ENCODE peak calls at places on chromosomes 3 and 15, in ten cellular contexts. Y is GM12865; G is MV-4-11; E is mucosa of gallbladder; M is stimulated activated CD8-positive, alpha-beta memory T cell treated with anti-CD3 and anti-CD28 coated beads, Interleukin-4, amount 100 ng/mL, for 24 hours; A is substantia nigra; B is T-cell; D is LHCN-M2; J is posterior cingulate gyrus; Z is cardiac fibroblast. L is an unnamed sample.

GRCh38 chr15:42184313-42184712 is 23.8 kb downstream of the VPS39 start:
- DNase-seq in Y (no peak), G (peak), E (no peak), M (no peak), A (no peak), B (no peak), D (peak), J (no peak), Z (no peak), L (no peak)

GRCh38 chr3:50268703-50269451 is at the start of gene SEMA3B:
- DNase-seq in Y (no peak), G (no peak), E (peak), M (no peak), A (peak), B (no peak), D (no peak), J (peak), Z (peak), L (peak)

GRCh38 chr3:112327371-112327951 is 5.5 kb upstream of the CD200 start:
- DNase-seq in Y (peak), G (peak), E (peak), M (no peak), A (no peak), B (peak), D (peak), J (no peak), Z (peak), L (peak)

GRCh38 chr15:83110361-83110760 is 2.9 kb downstream of the TM6SF1 start:
- DNase-seq in Y (no peak), G (no peak), E (no peak), M (no peak), A (no peak), B (no peak), D (no peak), J (no peak), Z (no peak), L (no peak)

GRCh38 chr15:76198456-76199105 is 112.7 kb downstream of the ETFA start:
- DNase-seq in Y (no peak), G (no peak), E (no peak), M (no peak), A (no peak), B (no peak), D (no peak), J (no peak), Z (no peak), L (no peak)

GRCh38 chr3:128864351-128864811 is 15.0 kb upstream of the ACAD9 start:
- DNase-seq in Y (no peak), G (peak), E (no peak), M (no peak), A (peak), B (no peak), D (no peak), J (peak), Z (no peak), L (no peak)

GRCh38 chr15:33083232-33084006 is 111.1 kb downstream of the FMN1 start:
- DNase-seq in Y (no peak), G (no peak), E (no peak), M (no peak), A (no peak), B (no peak), D (peak), J (no peak), Z (no peak), L (no peak)

GRCh38 chr15:66795851-66796250 is 93.8 kb downstream of the SMAD6 start:
- DNase-seq in Y (no peak), G (no peak), E (no peak), M (no peak), A (no peak), B (no peak), D (no peak), J (no peak), Z (no peak), L (no peak)

GRCh38 chr3:148344522-148344921 is 353.2 kb upstream of the AGTR1 start:
- DNase-seq in Y (no peak), G (no peak), E (no peak), M (no peak), A (no peak), B (no peak), D (no peak), J (no peak), Z (no peak), L (peak)

GRCh38 chr15:48367483-48367882 is 36.3 kb downstream of the DUT start:
- DNase-seq in Y (no peak), G (peak), E (no peak), M (no peak), A (no peak), B (no peak), D (peak), J (no peak), Z (peak), L (no peak)

GRCh38 chr3:62611541-62612240 is 238.3 kb upstream of the FEZF2 start:
- DNase-seq in Y (no peak), G (no peak), E (no peak), M (no peak), A (no peak), B (no peak), D (peak), J (no peak), Z (peak), L (no peak)

GRCh38 chr3:13470894-13471574 is 9.1 kb upstream of the HDAC11 start:
- DNase-seq in Y (no peak), G (no peak), E (peak), M (no peak), A (no peak), B (no peak), D (no peak), J (no peak), Z (no peak), L (no peak)

GRCh38 chr3:105956311-105956710 is 87.5 kb upstream of the CBLB start:
- DNase-seq in Y (no peak), G (no peak), E (no peak), M (no peak), A (no peak), B (no peak), D (no peak), J (no peak), Z (no peak), L (peak)

GRCh38 chr15:45401665-45402161 is 23.4 kb upstream of the GATM start:
- DNase-seq in Y (no peak), G (no peak), E (no peak), M (no peak), A (no peak), B (no peak), D (no peak), J (no peak), Z (no peak), L (no peak)

GRCh38 chr15:60003243-60004018 is 680 bp upstream of the FOXB1 start:
- DNase-seq in Y (no peak), G (no peak), E (no peak), M (no peak), A (no peak), B (no peak), D (no peak), J (no peak), Z (no peak), L (no peak)

GRCh38 chr3:86937306-86937791 is 53.6 kb downstream of the VGLL3 start:
- DNase-seq in Y (no peak), G (no peak), E (peak), M (no peak), A (no peak), B (no peak), D (peak), J (no peak), Z (peak), L (peak)

GRCh38 chr15:31372635-31373091 is 46.0 kb downstream of the KLF13 start:
- DNase-seq in Y (no peak), G (no peak), E (peak), M (no peak), A (peak), B (no peak), D (peak), J (peak), Z (peak), L (peak)

GRCh38 chr15:45128971-45129639 is 574 bp downstream of the DUOXA1 start:
- DNase-seq in Y (no peak), G (no peak), E (no peak), M (no peak), A (no peak), B (no peak), D (no peak), J (no peak), Z (no peak), L (no peak)

GRCh38 chr3:61594978-61595687 is 33.8 kb downstream of the PTPRG start:
- DNase-seq in Y (no peak), G (no peak), E (no peak), M (no peak), A (no peak), B (no peak), D (peak), J (no peak), Z (peak), L (peak)

GRCh38 chr3:30631237-30631961 is 25.0 kb downstream of the TGFBR2 start:
- DNase-seq in Y (no peak), G (peak), E (no peak), M (no peak), A (no peak), B (peak), D (peak), J (no peak), Z (peak), L (no peak)

GRCh38 chr15:43868412-43868811 is 41.6 kb downstream of the WDR76 start:
- DNase-seq in Y (no peak), G (no peak), E (no peak), M (no peak), A (no peak), B (no peak), D (no peak), J (no peak), Z (peak), L (no peak)

GRCh38 chr15:46461416-46461815 is 826.6 kb downstream of the SQOR start:
- DNase-seq in Y (no peak), G (no peak), E (no peak), M (no peak), A (no peak), B (no peak), D (no peak), J (no peak), Z (peak), L (no peak)

GRCh38 chr15:67106764-67107013 is 41.3 kb downstream of the SMAD3 start:
- DNase-seq in Y (no peak), G (no peak), E (no peak), M (no peak), A (no peak), B (no peak), D (no peak), J (no peak), Z (no peak), L (no peak)

GRCh38 chr15:100190675-100191074 is 151.1 kb downstream of the ADAMTS17 start:
- DNase-seq in Y (no peak), G (no peak), E (no peak), M (no peak), A (no peak), B (no peak), D (no peak), J (no peak), Z (no peak), L (no peak)

L was measured in adipocyte.